ENCODE peak calls at places on chromosomes 3 and 15, in nine cellular contexts. P is NCI-H1436; Z is gastrocnemius medialis; H is naive thymus-derived CD8-positive, alpha-beta T cell; T is body of pancreas; C is activated CD4-positive, alpha-beta T cell treated with anti-CD3 and anti-CD28 coated beads, Interleukin-2, amount 50 U/mL, for 1 hour; O is activated T-cell treated with anti-CD3 and anti-CD28 coated beads for 24 hours; R is left ventricle myocardium inferior; U is psoas muscle. V is an unnamed sample.

GRCh38 chr3:99967796-99968195 is 146.5 kb downstream of the FILIP1L start:
- DNase-seq in P (no peak), Z (no peak), H (no peak), T (no peak), C (no peak), O (no peak), R (no peak), U (no peak), V (no peak)

GRCh38 chr3:191761906-191762305 is 300.9 kb downstream of the PYDC2 start:
- DNase-seq in P (no peak), Z (no peak), H (no peak), T (no peak), C (no peak), O (no peak), R (no peak), U (no peak), V (no peak)

GRCh38 chr15:70530906-70531305 is 232.5 kb downstream of the UACA start:
- DNase-seq in P (no peak), Z (no peak), H (no peak), T (no peak), C (no peak), O (no peak), R (no peak), U (no peak), V (peak; percentile 32)

GRCh38 chr3:25831578-25831977 is 41.7 kb downstream of the OXSM start:
- DNase-seq in P (no peak), Z (no peak), H (no peak), T (no peak), C (no peak), O (no peak), R (no peak), U (no peak), V (peak; percentile 65)

GRCh38 chr3:3110299-3110630 is at the start of gene IL5RA:
- DNase-seq in P (peak; percentile 50), Z (no peak), H (no peak), T (no peak), C (peak; percentile 1), O (no peak), R (no peak), U (no peak), V (no peak)

GRCh38 chr3:5330152-5330810 is 142.8 kb downstream of the EDEM1 start:
- DNase-seq in P (no peak), Z (no peak), H (no peak), T (no peak), C (no peak), O (peak; percentile 2), R (no peak), U (no peak), V (no peak)

GRCh38 chr3:64031540-64032533 is 8.5 kb upstream of the PSMD6 start:
- DNase-seq in P (no peak), Z (no peak), H (no peak), T (no peak), C (no peak), O (no peak), R (no peak), U (no peak), V (peak; percentile 60)

GRCh38 chr15:56837281-56837680 is 81.2 kb upstream of the TCF12 start:
- DNase-seq in P (no peak), Z (no peak), H (no peak), T (no peak), C (no peak), O (no peak), R (no peak), U (no peak), V (no peak)

GRCh38 chr3:55481067-55481917 is 5.8 kb downstream of the WNT5A start:
- DNase-seq in P (no peak), Z (no peak), H (no peak), T (peak; percentile 38), C (no peak), O (no peak), R (peak; percentile 15), U (peak; percentile 39), V (peak; percentile 65)

GRCh38 chr3:65748326-65748725 is 290.4 kb downstream of the MAGI1 start:
- DNase-seq in P (no peak), Z (no peak), H (no peak), T (no peak), C (no peak), O (no peak), R (no peak), U (no peak), V (no peak)

GRCh38 chr3:11699083-11699427 is 55.3 kb upstream of the VGLL4 start:
- DNase-seq in P (no peak), Z (no peak), H (no peak), T (no peak), C (no peak), O (no peak), R (no peak), U (no peak), V (no peak)

GRCh38 chr15:63519548-63520178 is 15.3 kb downstream of the USP3 start:
- DNase-seq in P (no peak), Z (no peak), H (no peak), T (no peak), C (no peak), O (no peak), R (no peak), U (no peak), V (no peak)

GRCh38 chr3:176469694-176470205 is 727.5 kb downstream of the TBL1XR1 start:
- DNase-seq in P (no peak), Z (no peak), H (no peak), T (no peak), C (no peak), O (no peak), R (no peak), U (no peak), V (no peak)

GRCh38 chr15:37733628-37734027 is 200.8 kb upstream of the TMCO5A start:
- DNase-seq in P (no peak), Z (no peak), H (no peak), T (no peak), C (no peak), O (no peak), R (no peak), U (no peak), V (no peak)

GRCh38 chr3:134956844-134957243 is 161.8 kb downstream of the EPHB1 start:
- DNase-seq in P (no peak), Z (no peak), H (no peak), T (no peak), C (no peak), O (no peak), R (no peak), U (no peak), V (no peak)

GRCh38 chr3:122982202-122983185 is 45.1 kb downstream of the SEMA5B start:
- DNase-seq in P (no peak), Z (no peak), H (no peak), T (no peak), C (no peak), O (no peak), R (peak; percentile 48), U (no peak), V (peak; percentile 78)

GRCh38 chr3:153756816-153757215 is 364.4 kb upstream of the ARHGEF26 start:
- DNase-seq in P (no peak), Z (no peak), H (no peak), T (no peak), C (no peak), O (no peak), R (no peak), U (no peak), V (no peak)

GRCh38 chr15:63043391-63044076 is 987 bp downstream of the TPM1 start:
- DNase-seq in P (no peak), Z (peak; percentile 39), H (no peak), T (no peak), C (no peak), O (no peak), R (peak; percentile 34), U (peak; percentile 41), V (no peak)

V was measured in islet precursor cell.